ENCODE peak calls at places on chromosomes 13 and 19, in four cellular contexts. C, B, W and U are unnamed samples.

GRCh38 chr19:56333506-56333905 is 18.9 kb upstream of the ZSCAN5A start:
- DNase-seq in B (peak; percentile 57), W (peak; percentile 70), C (peak; percentile 78), U (no peak)

GRCh38 chr13:74444161-74444571 is 310.0 kb upstream of the KLF12 start:
- DNase-seq in B (peak; percentile 92), C (no peak), W (peak; percentile 0), U (no peak)

GRCh38 chr13:40215311-40215710 is 451.1 kb downstream of the FOXO1 start:
- DNase-seq in W (no peak), C (no peak), B (no peak), U (no peak)

GRCh38 chr19:42596391-42597071 is 1.8 kb upstream of the CEACAM8 start:
- DNase-seq in C (peak; percentile 20), W (peak; percentile 36), B (peak; percentile 8), U (no peak)

GRCh38 chr13:30752201-30752797 is 17.0 kb downstream of the ALOX5AP start:
- DNase-seq in B (peak; percentile 27), W (no peak), C (peak; percentile 58), U (no peak)

GRCh38 chr19:28633223-28634030 is 579.5 kb downstream of the UQCRFS1 start:
- DNase-seq in W (peak; percentile 61), B (peak; percentile 3), C (peak; percentile 52), U (no peak)

GRCh38 chr19:19468424-19469050 is 46.8 kb downstream of the TSSK6 start:
- DNase-seq in W (peak; percentile 34), C (peak; percentile 32), B (no peak), U (no peak)

GRCh38 chr19:56156768-56157167 is 15.7 kb downstream of the ZNF444 start:
- DNase-seq in W (no peak), B (no peak), C (no peak), U (no peak)

GRCh38 chr13:114135731-114136171 is 3.3 kb upstream of the RASA3 start:
- DNase-seq in B (no peak), W (no peak), C (no peak), U (no peak)

GRCh38 chr13:33144358-33144784 is 128.1 kb downstream of the KL start:
- DNase-seq in W (no peak), B (no peak), C (no peak), U (no peak)

GRCh38 chr19:495440-496332 is 600 bp upstream of the MADCAM1 start:
- DNase-seq in W (peak; percentile 86), C (peak; percentile 39), B (no peak), U (no peak)
- H3K4me3 ChIP-seq in W (no peak overlapping the region), C (no peak overlapping the region), B (no peak overlapping the region), U (no peak overlapping the region)

GRCh38 chr19:3708207-3708931 is at the start of gene TJP3:
- DNase-seq in W (no peak), B (peak; percentile 30), C (peak; percentile 36), U (peak; percentile 84)
- H3K4me3 ChIP-seq in W (peak within 1 kb of the TSS; percentile 38), B (peak within 1 kb of the TSS; percentile 11), C (no peak within 1 kb of the TSS), U (peak within 1 kb of the TSS; percentile 62)

GRCh38 chr19:51458051-51458645 is at the start of gene SIGLEC8:
- DNase-seq in C (no peak), W (no peak), B (no peak), U (no peak)

GRCh38 chr19:51458899-51459592 is 792 bp upstream of the SIGLEC8 start:
- DNase-seq in B (no peak), W (no peak), C (no peak), U (no peak)

GRCh38 chr19:51462276-51462675 is 4.0 kb upstream of the SIGLEC8 start:
- DNase-seq in B (no peak), C (no peak), W (no peak), U (no peak)

GRCh38 chr19:51461723-51462161 is 3.5 kb upstream of the SIGLEC8 start:
- DNase-seq in B (no peak), C (no peak), W (no peak), U (no peak)

DNA sequence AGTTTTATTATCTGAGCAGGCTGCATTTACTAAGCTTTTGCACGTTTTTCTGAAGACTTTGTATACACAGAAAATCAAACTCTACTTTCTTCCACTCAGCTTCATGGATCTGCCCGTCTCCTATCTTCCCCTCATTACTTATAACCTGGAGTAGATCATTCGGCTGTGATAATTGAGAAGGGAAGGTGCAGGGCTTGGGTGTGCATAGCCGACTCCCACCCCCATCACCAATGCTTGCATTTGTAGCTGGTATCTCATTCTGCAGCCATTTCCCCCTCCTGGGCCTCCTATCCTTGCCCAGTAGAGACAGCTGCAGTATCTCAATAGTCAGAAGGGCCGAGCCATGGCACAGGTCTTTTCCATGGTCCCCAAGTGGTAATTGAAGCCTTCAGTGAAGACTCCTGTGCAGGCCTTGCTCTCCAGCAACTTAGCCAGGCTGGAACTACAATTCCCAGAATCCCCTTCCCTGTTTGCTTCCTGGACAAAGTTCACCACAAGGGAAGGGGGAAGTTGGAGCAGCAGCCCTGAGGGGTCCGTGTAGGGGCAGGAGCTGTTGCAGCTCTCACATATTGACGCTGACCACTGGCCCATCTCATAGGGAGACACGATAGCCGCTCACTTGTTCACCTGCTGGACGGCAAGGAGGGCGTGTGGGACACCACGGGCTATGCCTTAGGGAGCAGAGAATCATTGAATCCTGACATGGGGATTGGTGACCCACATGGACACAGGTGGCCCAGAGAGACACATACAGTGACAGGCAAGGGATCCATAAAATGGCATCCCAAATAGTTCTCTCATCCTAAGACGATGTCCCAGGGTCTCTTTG is 2.1 kb upstream of the SIGLEC8 start:
- DNase-seq in C (peak; percentile 16), B (no peak), W (peak; percentile 33), U (no peak)
- H3K4me3 ChIP-seq in C (no peak overlapping the region), B (no peak overlapping the region), W (peak overlapping the region; percentile 6), U (peak overlapping the region; percentile 37)

DNA sequence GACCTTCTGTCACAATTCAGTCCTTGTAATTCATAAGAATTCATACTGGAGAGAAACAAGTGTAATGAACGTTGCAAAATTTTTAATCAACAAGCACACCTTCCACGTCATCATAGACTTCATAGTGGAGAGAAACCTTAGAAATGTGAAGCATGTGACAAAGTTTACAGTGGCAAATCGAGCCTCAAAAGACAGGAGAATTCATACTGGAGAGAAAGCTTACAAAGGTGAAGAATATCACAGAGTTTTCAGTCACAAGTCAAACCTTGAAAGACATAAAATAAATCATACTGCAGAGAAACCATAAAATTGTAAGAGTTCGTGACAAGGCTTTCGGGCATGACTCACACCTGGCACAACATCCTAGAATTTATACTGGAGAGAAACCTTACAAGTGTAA is 24.6 kb downstream of the ZNF813 start:
- DNase-seq in W (no peak), B (no peak), C (no peak), U (no peak)
- H3K4me3 ChIP-seq in W (no peak overlapping the region), B (no peak overlapping the region), C (no peak overlapping the region), U (no peak overlapping the region)

DNA sequence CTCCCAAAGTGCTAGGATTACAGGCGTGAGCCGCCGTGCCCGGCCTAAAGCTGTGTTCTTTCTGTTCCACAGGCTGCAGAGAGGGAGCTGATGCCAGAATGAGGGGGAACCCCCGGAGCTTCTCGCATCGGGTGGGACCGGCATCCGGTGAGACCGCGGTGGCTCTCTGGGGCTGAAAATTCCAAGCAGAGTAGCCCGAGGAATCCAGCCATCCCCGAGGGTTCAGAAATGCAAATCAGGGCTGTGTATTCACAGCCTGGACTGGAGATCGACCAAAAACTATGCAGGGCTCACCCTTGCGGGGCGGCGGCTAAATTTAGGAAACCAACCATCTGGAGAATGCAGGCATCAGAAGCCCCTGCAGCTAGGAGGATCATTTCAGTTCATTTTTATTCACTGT is 99.2 kb downstream of the GNG7 start:
- DNase-seq in W (no peak), C (peak; percentile 76), B (no peak), U (no peak)
- H3K4me3 ChIP-seq in W (no peak overlapping the region), C (no peak overlapping the region), B (no peak overlapping the region), U (peak overlapping the region; percentile 42)

GRCh38 chr13:83879431-83880171 is 2.7 kb downstream of the SLITRK1 start:
- DNase-seq in W (no peak), B (no peak), C (no peak), U (no peak)

GRCh38 chr13:83882626-83882959 is 319 bp upstream of the SLITRK1 start:
- DNase-seq in B (no peak), C (no peak), W (no peak), U (no peak)

GRCh38 chr13:83881917-83882625 is at the start of gene SLITRK1:
- DNase-seq in B (peak; percentile 14), C (peak; percentile 50), W (peak; percentile 17), U (peak; percentile 62)

GRCh38 chr13:83880275-83881027 is 1.8 kb downstream of the SLITRK1 start:
- DNase-seq in C (no peak), W (no peak), B (no peak), U (no peak)

GRCh38 chr13:83881031-83881727 is 1.1 kb downstream of the SLITRK1 start:
- DNase-seq in B (no peak), C (no peak), W (no peak), U (no peak)
- H3K4me3 ChIP-seq in B (no peak overlapping the region), C (no peak overlapping the region), W (peak overlapping the region; percentile 22), U (no peak overlapping the region)